ENCODE peak calls at places on chromosome 7, in seven cellular contexts. D is adipocyte; I is sigmoid colon; A is GM23248; M is CD8-positive, alpha-beta memory T cell; Z is neuronal stem cell; L is GM23338. O is an unnamed sample.

GRCh38 chr7:54877683-54878082 is 118.7 kb upstream of the SEC61G start:
- DNase-seq in D (peak; percentile 5), I (no peak), A (no peak), M (no peak), Z (no peak), L (peak; percentile 19), O (no peak)

GRCh38 chr7:43729214-43729923 is at the start of gene COA1:
- DNase-seq in D (peak; percentile 94), I (peak; percentile 92), A (peak; percentile 96), M (peak; percentile 63), Z (peak; percentile 82), L (peak; percentile 93), O (peak; percentile 88)

GRCh38 chr7:85030893-85031292 is 156.0 kb downstream of the SEMA3D start:
- DNase-seq in D (peak; percentile 91), I (no peak), A (peak; percentile 80), M (no peak), Z (no peak), L (peak; percentile 56), O (no peak)

GRCh38 chr7:135801877-135802276 is 53.3 kb upstream of the FAM180A start:
- DNase-seq in D (no peak), I (no peak), A (no peak), M (no peak), Z (no peak), L (no peak), O (no peak)

GRCh38 chr7:66013938-66014337 is 31.9 kb upstream of the GUSB start:
- DNase-seq in D (peak; percentile 56), I (no peak), A (peak; percentile 67), M (no peak), Z (peak; percentile 8), L (peak; percentile 75), O (peak; percentile 33)

GRCh38 chr7:141361965-141362364 is 189.2 kb upstream of the AGK start:
- DNase-seq in D (no peak), I (no peak), A (no peak), M (no peak), Z (no peak), L (no peak), O (no peak)

GRCh38 chr7:142153400-142153799 is 41.9 kb downstream of the MGAM2 start:
- DNase-seq in D (peak; percentile 24), I (no peak), A (peak; percentile 38), M (no peak), Z (no peak), L (no peak), O (no peak)

GRCh38 chr7:5595545-5596045 is 172.0 kb upstream of the TNRC18 start:
- DNase-seq in D (no peak), I (no peak), A (peak; percentile 88), M (no peak), Z (no peak), L (no peak), O (peak; percentile 80)

GRCh38 chr7:66741-67140 is 125.6 kb upstream of the FAM20C start:
- DNase-seq in D (no peak), I (peak; percentile 52), A (no peak), M (no peak), Z (no peak), L (no peak), O (peak; percentile 30)

DNA sequence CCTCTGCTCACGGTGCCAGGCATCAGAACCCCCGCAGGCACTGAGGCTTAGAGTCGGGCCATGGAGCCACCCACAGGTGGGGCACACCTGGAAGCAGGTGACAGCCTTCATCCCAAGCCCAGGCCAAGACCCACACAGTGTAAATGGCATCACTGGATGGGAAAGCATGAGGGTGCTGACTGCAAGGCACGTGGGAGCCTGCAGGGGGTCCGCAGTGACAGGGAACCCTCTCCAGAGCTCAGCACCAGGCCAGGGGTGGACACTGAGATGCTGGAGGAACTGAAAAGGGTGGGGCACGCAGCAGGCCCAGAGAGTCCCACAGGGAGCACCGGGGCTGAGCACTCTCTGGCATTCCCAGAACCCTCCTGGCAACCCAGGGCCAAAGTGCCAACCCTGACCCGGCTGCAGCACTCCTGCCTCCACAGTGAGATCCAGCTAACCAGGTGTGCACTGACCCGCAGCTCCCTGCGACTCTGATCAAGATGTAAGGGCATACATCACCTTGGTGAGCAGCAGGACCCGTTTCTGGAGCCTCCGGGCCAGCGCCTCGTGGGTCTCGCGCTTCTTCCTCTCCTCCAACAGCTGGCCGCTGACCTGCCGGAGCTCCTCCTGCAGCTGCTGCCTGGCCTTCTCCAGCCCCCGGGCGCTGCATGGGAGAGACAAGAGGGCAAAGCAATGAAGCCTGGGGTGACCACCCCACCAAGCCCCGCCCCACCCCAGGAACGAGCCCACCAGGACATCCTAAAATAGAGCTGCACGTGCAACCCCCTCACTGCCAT is 163.9 kb downstream of the MAD1L1 start:
- DNase-seq in D (no peak), I (no peak), A (no peak), M (no peak), Z (no peak), L (no peak), O (no peak)
- H3K36me3 ChIP-seq in D (no peaks in the 10 kb centered on the region), I (peaks cover 14% of the 10 kb centered on the region), A (no peaks in the 10 kb centered on the region), M (no peaks in the 10 kb centered on the region), Z (peaks cover 32% of the 10 kb centered on the region), L (no peaks in the 10 kb centered on the region), O (peaks cover 1% of the 10 kb centered on the region)

DNA sequence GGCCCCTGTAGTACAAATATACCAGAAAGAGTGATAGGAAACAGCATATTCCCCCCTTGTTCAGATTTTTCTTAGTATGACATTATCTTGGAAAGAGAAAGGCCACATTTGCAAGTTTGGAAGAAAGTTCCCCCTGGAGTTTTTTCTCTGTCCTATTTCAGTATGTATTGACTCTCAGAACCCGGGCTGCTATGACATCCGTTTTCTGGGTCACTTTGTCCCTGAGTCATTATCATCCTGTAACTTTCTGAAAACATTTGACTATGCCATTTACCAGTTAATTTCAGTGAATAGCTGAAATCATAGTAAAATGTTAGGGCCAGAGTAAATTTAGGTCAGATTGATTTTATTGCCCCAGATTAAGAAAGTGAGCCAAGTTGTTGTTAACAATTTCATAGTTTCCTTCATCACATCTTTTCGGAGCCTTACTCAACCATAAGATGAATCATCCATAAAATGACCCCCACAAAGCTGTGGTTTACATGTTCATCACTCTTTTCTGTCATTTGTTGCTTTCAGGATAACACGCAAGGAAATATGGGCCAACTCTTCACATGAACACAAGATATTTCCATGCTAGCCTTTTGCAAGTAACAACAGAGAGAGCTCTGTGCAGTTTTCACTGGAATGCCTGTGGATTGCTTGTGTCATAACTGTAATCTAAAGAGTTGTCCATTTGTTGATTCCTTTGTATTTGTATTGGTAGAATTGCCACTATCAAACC is 3.8 kb upstream of the MACC1 start:
- DNase-seq in D (peak; percentile 76), I (no peak), A (peak; percentile 93), M (no peak), Z (no peak), L (no peak), O (no peak)
- H3K4me3 ChIP-seq in D (no peak overlapping the region), I (no peak overlapping the region), A (no peak overlapping the region), M (no peak overlapping the region), Z (no peak overlapping the region), L (no peak overlapping the region), O (no peak overlapping the region)

DNA sequence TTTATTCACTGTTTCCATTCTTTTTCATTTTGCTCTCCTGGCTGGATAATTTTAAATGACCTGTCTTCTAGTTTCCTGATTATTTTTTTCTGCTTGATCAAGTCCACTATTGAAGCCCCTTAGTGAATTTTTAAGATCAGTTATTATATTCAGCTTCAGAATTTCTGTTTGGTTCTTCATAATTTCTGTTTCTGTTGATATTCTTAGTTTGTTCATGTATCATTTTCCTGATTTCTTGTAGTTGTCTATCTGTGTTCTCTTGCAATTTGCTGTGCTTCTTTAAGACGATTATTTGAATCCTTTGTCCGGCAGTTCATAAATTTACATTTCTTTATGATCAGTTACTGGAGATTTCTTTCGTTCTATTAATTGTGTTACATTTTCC is 75.2 kb upstream of the CCDC71L start:
- DNase-seq in D (no peak), I (no peak), A (no peak), M (no peak), Z (no peak), L (no peak), O (no peak)
- H3K27me3 ChIP-seq in D (no peaks in the 10 kb centered on the region), I (no peaks in the 10 kb centered on the region), A (no peaks in the 10 kb centered on the region), M (no peaks in the 10 kb centered on the region), Z (no peaks in the 10 kb centered on the region), L (no peaks in the 10 kb centered on the region), O (no peaks in the 10 kb centered on the region)

GRCh38 chr7:150393325-150393724 is 14.2 kb downstream of the ZNF775 start:
- DNase-seq in D (no peak), I (no peak), A (no peak), M (no peak), Z (no peak), L (no peak), O (no peak)
- H3K36me3 ChIP-seq in D (no peaks in the 10 kb centered on the region), I (peaks cover 19% of the 10 kb centered on the region), A (no peaks in the 10 kb centered on the region), M (no peaks in the 10 kb centered on the region), Z (peaks cover 52% of the 10 kb centered on the region), L (peaks cover 13% of the 10 kb centered on the region), O (peaks cover 5% of the 10 kb centered on the region)

GRCh38 chr7:88565401-88565800 is 194.1 kb upstream of the ZNF804B start:
- DNase-seq in D (no peak), I (no peak), A (no peak), M (no peak), Z (no peak), L (no peak), O (no peak)

GRCh38 chr7:88566174-88566729 is 193.2 kb upstream of the ZNF804B start:
- DNase-seq in D (no peak), I (no peak), A (no peak), M (no peak), Z (no peak), L (peak; percentile 19), O (peak; percentile 7)
- H3K4me3 ChIP-seq in D (no peak overlapping the region), I (no peak overlapping the region), A (no peak overlapping the region), M (no peak overlapping the region), Z (no peak overlapping the region), L (no peak overlapping the region), O (no peak overlapping the region)

GRCh38 chr7:29801929-29802328 is 4.4 kb upstream of the WIPF3 start:
- DNase-seq in D (no peak), I (no peak), A (no peak), M (no peak), Z (no peak), L (no peak), O (no peak)
- H3K27me3 ChIP-seq in D (peaks cover 37% of the 10 kb centered on the region), I (peaks cover 5% of the 10 kb centered on the region), A (peaks cover 73% of the 10 kb centered on the region), M (no peaks in the 10 kb centered on the region), Z (peaks cover 43% of the 10 kb centered on the region), L (peaks cover 24% of the 10 kb centered on the region), O (peaks cover 19% of the 10 kb centered on the region)

O was measured in H7.